ENCODE peak calls at places on chromosome 10, in eight cellular contexts. Q is AG04450, R is hepatocyte, G is spleen, M is uterus, P is psoas muscle, Z is transverse colon, V is A549. O is an unnamed sample.
A peak's percentile ranks its signal among the peaks of the same experiment; 100 is the strongest.

GRCh38 chr10:76150886-76151288 is 719.5 kb downstream of the LRMDA start:
- DNase-seq in Q (no peak), R (no peak), G (no peak), M (no peak), P (no peak), Z (no peak), V (no peak), O (no peak)

GRCh38 chr10:104099274-104099673 is 13.6 kb upstream of the COL17A1 start:
- DNase-seq in Q (no peak), R (no peak), G (no peak), M (no peak), P (no peak), Z (no peak), V (no peak), O (peak; percentile 27)

GRCh38 chr10:130720235-130720634 is 584.0 kb downstream of the GLRX3 start:
- DNase-seq in Q (no peak), R (no peak), G (peak; percentile 13), M (no peak), P (no peak), Z (no peak), V (no peak), O (no peak)

GRCh38 chr10:557792-558328 is 131.6 kb downstream of the DIP2C start:
- DNase-seq in Q (no peak), R (no peak), G (no peak), M (no peak), P (no peak), Z (no peak), V (no peak), O (peak; percentile 25)

GRCh38 chr10:126924915-126925300 is 19.7 kb downstream of the DOCK1 start:
- DNase-seq in Q (no peak), R (no peak), G (no peak), M (no peak), P (no peak), Z (no peak), V (no peak), O (no peak)

GRCh38 chr10:122113161-122113944 is 124.4 kb downstream of the TACC2 start:
- DNase-seq in Q (peak; percentile 24), R (peak; percentile 85), G (peak; percentile 78), M (peak; percentile 80), P (peak; percentile 86), Z (peak; percentile 75), V (peak; percentile 88), O (peak; percentile 80)

GRCh38 chr10:33657154-33657900 is 322.9 kb upstream of the NRP1 start:
- DNase-seq in Q (no peak), R (no peak), G (no peak), M (no peak), P (no peak), Z (no peak), V (no peak), O (peak; percentile 57)

GRCh38 chr10:73931767-73932624 is 21.1 kb downstream of the PLAU start:
- DNase-seq in Q (no peak), R (peak; percentile 70), G (no peak), M (no peak), P (no peak), Z (no peak), V (peak; percentile 72), O (no peak)

GRCh38 chr10:50375051-50375452 is 123.7 kb upstream of the ASAH2 start:
- DNase-seq in Q (no peak), R (no peak), G (no peak), M (no peak), P (no peak), Z (no peak), V (no peak), O (no peak)

GRCh38 chr10:17196573-17196972 is 4.9 kb downstream of the TRDMT1 start:
- DNase-seq in Q (no peak), R (no peak), G (no peak), M (no peak), P (no peak), Z (no peak), V (no peak), O (no peak)

GRCh38 chr10:45354261-45354660 is 19.8 kb upstream of the ALOX5 start:
- DNase-seq in Q (no peak), R (no peak), G (no peak), M (no peak), P (no peak), Z (peak; percentile 51), V (no peak), O (no peak)

GRCh38 chr10:50641636-50642035 is 17.9 kb upstream of the SGMS1 start:
- DNase-seq in Q (no peak), R (no peak), G (no peak), M (no peak), P (no peak), Z (no peak), V (no peak), O (no peak)

GRCh38 chr10:70228503-70228902 is 4.7 kb downstream of the PPA1 start:
- DNase-seq in Q (no peak), R (no peak), G (no peak), M (no peak), P (no peak), Z (no peak), V (no peak), O (no peak)

GRCh38 chr10:22323538-22324305 is 2.8 kb downstream of the BMI1 start:
- DNase-seq in Q (no peak), R (no peak), G (no peak), M (no peak), P (no peak), Z (no peak), V (no peak), O (no peak)

GRCh38 chr10:62618576-62619408 is 185.7 kb upstream of the ADO start:
- DNase-seq in Q (no peak), R (peak; percentile 69), G (peak; percentile 74), M (no peak), P (no peak), Z (peak; percentile 33), V (no peak), O (peak; percentile 79)

GRCh38 chr10:34648507-34648906 is 166.6 kb downstream of the PARD3 start:
- DNase-seq in Q (no peak), R (no peak), G (no peak), M (no peak), P (no peak), Z (no peak), V (no peak), O (no peak)

GRCh38 chr10:30034433-30035137 is 24.8 kb downstream of the JCAD start:
- DNase-seq in Q (no peak), R (no peak), G (no peak), M (no peak), P (no peak), Z (no peak), V (no peak), O (no peak)

GRCh38 chr10:52226448-52226847 is 87.6 kb upstream of the DKK1 start:
- DNase-seq in Q (no peak), R (no peak), G (no peak), M (no peak), P (no peak), Z (no peak), V (no peak), O (no peak)

GRCh38 chr10:99851825-99852224 is 69.4 kb downstream of the ABCC2 start:
- DNase-seq in Q (no peak), R (no peak), G (no peak), M (no peak), P (no peak), Z (no peak), V (no peak), O (no peak)

GRCh38 chr10:99855479-99856071 is 73.1 kb downstream of the ABCC2 start:
- DNase-seq in Q (no peak), R (no peak), G (no peak), M (no peak), P (no peak), Z (no peak), V (no peak), O (no peak)

GRCh38 chr10:99852481-99853213 is 70.2 kb downstream of the ABCC2 start:
- DNase-seq in Q (no peak), R (no peak), G (no peak), M (no peak), P (no peak), Z (no peak), V (no peak), O (peak; percentile 40)

GRCh38 chr10:99853655-99854054 is 71.2 kb downstream of the ABCC2 start:
- DNase-seq in Q (no peak), R (no peak), G (no peak), M (no peak), P (no peak), Z (no peak), V (no peak), O (no peak)

GRCh38 chr10:99854860-99855259 is 72.4 kb downstream of the ABCC2 start:
- DNase-seq in Q (peak; percentile 61), R (peak; percentile 59), G (no peak), M (no peak), P (no peak), Z (no peak), V (peak; percentile 41), O (peak; percentile 88)
- TF ChIP-seq CTCF in Q (peak; percentile 76), R (peak; percentile 55), G (peak; percentile 21), M (peak; percentile 55), P (peak; percentile 20), Z (peak; percentile 28), V (peak; percentile 46), O (peak; percentile 70)

GRCh38 chr10:3108033-3108432 is 40.7 kb downstream of the PFKP start:
- DNase-seq in Q (no peak), R (no peak), G (no peak), M (no peak), P (no peak), Z (no peak), V (no peak), O (no peak)

GRCh38 chr10:3107426-3107961 is 40.1 kb downstream of the PFKP start:
- DNase-seq in Q (peak; percentile 92), R (no peak), G (no peak), M (peak; percentile 75), P (peak; percentile 95), Z (peak; percentile 43), V (peak; percentile 88), O (no peak)

GRCh38 chr10:3108575-3109105 is 41.3 kb downstream of the PFKP start:
- DNase-seq in Q (no peak), R (no peak), G (no peak), M (no peak), P (no peak), Z (no peak), V (no peak), O (no peak)

GRCh38 chr10:3105905-3106304 is 38.6 kb downstream of the PFKP start:
- DNase-seq in Q (no peak), R (no peak), G (no peak), M (no peak), P (peak; percentile 40), Z (no peak), V (no peak), O (no peak)

GRCh38 chr10:3106908-3107425 is 39.6 kb downstream of the PFKP start:
- DNase-seq in Q (peak; percentile 15), R (no peak), G (no peak), M (no peak), P (no peak), Z (no peak), V (no peak), O (no peak)
- H3K4me3 ChIP-seq in Q (no peak overlapping the region), R (no peak overlapping the region), G (no peak overlapping the region), M (no peak overlapping the region), P (peak overlapping the region; percentile 50), Z (no peak overlapping the region), V (peak overlapping the region; percentile 15), O (no peak overlapping the region)

GRCh38 chr10:37289833-37290464 is 164.6 kb downstream of the ANKRD30A start:
- DNase-seq in Q (no peak), R (no peak), G (no peak), M (no peak), P (no peak), Z (no peak), V (peak; percentile 18), O (no peak)

GRCh38 chr10:37285063-37285462 is 159.7 kb downstream of the ANKRD30A start:
- DNase-seq in Q (no peak), R (no peak), G (no peak), M (no peak), P (no peak), Z (no peak), V (no peak), O (no peak)
- H3K9me3 ChIP-seq in Q (peaks cover 39% of the 10 kb centered on the region), R (no peaks in the 10 kb centered on the region), G (no peaks in the 10 kb centered on the region), M (no peaks in the 10 kb centered on the region), P (no peaks in the 10 kb centered on the region), Z (no peaks in the 10 kb centered on the region), V (peaks cover 3% of the 10 kb centered on the region), O (no peaks in the 10 kb centered on the region)

GRCh38 chr10:84522612-84523462 is 194.4 kb downstream of the CCSER2 start:
- DNase-seq in Q (no peak), R (no peak), G (no peak), M (no peak), P (no peak), Z (no peak), V (no peak), O (no peak)
- TF ChIP-seq CTCF in Q (peak; percentile 20), R (no peak), G (no peak), M (no peak), P (no peak), Z (no peak), V (no peak), O (no peak)